ENCODE peak calls at places on chromosome 7, in ten cellular contexts. One of them, this sample, is unnamed.

GRCh38 chr7:154767194-154767593 is 235.7 kb downstream of the PAXIP1 start:
- DNase-seq in IMR-90: no peak
- DNase-seq in lung: no peak
- DNase-seq in prostate gland: no peak
- DNase-seq in right lobe of liver: no peak
- DNase-seq in thoracic aorta: no peak
- DNase-seq in left ventricle myocardium inferior: no peak
- DNase-seq in esophagus squamous epithelium: no peak
- DNase-seq in HepG2: no peak
- DNase-seq in lower lobe of right lung: no peak
- DNase-seq in this sample: no peak

GRCh38 chr7:151437163-151437553 is 2.8 kb downstream of the CRYGN start:
- DNase-seq in IMR-90: no peak
- DNase-seq in lung: no peak
- DNase-seq in prostate gland: no peak
- DNase-seq in right lobe of liver: no peak
- DNase-seq in thoracic aorta: no peak
- DNase-seq in left ventricle myocardium inferior: no peak
- DNase-seq in esophagus squamous epithelium: no peak
- DNase-seq in HepG2: no peak
- DNase-seq in lower lobe of right lung: no peak
- DNase-seq in this sample: no peak

GRCh38 chr7:136039577-136040345 is 62.6 kb upstream of the MTPN start:
- DNase-seq in IMR-90: no peak
- DNase-seq in lung: no peak
- DNase-seq in prostate gland: no peak
- DNase-seq in right lobe of liver: no peak
- DNase-seq in thoracic aorta: no peak
- DNase-seq in left ventricle myocardium inferior: no peak
- DNase-seq in esophagus squamous epithelium: no peak
- DNase-seq in HepG2: no peak
- DNase-seq in lower lobe of right lung: no peak
- DNase-seq in this sample: no peak

GRCh38 chr7:82335927-82336326 is 107.7 kb downstream of the CACNA2D1 start:
- DNase-seq in IMR-90: peak; percentile 66
- DNase-seq in lung: no peak
- DNase-seq in prostate gland: peak; percentile 30
- DNase-seq in right lobe of liver: no peak
- DNase-seq in thoracic aorta: no peak
- DNase-seq in left ventricle myocardium inferior: no peak
- DNase-seq in esophagus squamous epithelium: no peak
- DNase-seq in HepG2: no peak
- DNase-seq in lower lobe of right lung: no peak
- DNase-seq in this sample: no peak

GRCh38 chr7:95828824-95829428 is 56.6 kb downstream of the DYNC1I1 start:
- DNase-seq in IMR-90: no peak
- DNase-seq in lung: no peak
- DNase-seq in prostate gland: no peak
- DNase-seq in right lobe of liver: no peak
- DNase-seq in thoracic aorta: no peak
- DNase-seq in left ventricle myocardium inferior: no peak
- DNase-seq in esophagus squamous epithelium: no peak
- DNase-seq in HepG2: no peak
- DNase-seq in lower lobe of right lung: no peak
- DNase-seq in this sample: no peak

GRCh38 chr7:135165862-135166261 is 4.6 kb downstream of the CYREN start:
- DNase-seq in IMR-90: no peak
- DNase-seq in lung: no peak
- DNase-seq in prostate gland: no peak
- DNase-seq in right lobe of liver: no peak
- DNase-seq in thoracic aorta: no peak
- DNase-seq in left ventricle myocardium inferior: no peak
- DNase-seq in esophagus squamous epithelium: no peak
- DNase-seq in HepG2: no peak
- DNase-seq in lower lobe of right lung: no peak
- DNase-seq in this sample: no peak

GRCh38 chr7:8389898-8390642 is 43.3 kb upstream of the NXPH1 start:
- DNase-seq in IMR-90: no peak
- DNase-seq in lung: no peak
- DNase-seq in prostate gland: no peak
- DNase-seq in right lobe of liver: no peak
- DNase-seq in thoracic aorta: no peak
- DNase-seq in left ventricle myocardium inferior: no peak
- DNase-seq in esophagus squamous epithelium: no peak
- DNase-seq in HepG2: no peak
- DNase-seq in lower lobe of right lung: no peak
- DNase-seq in this sample: peak; percentile 45

GRCh38 chr7:81232084-81232799 is 313.4 kb upstream of the SEMA3C start:
- DNase-seq in IMR-90: no peak
- DNase-seq in lung: no peak
- DNase-seq in prostate gland: peak; percentile 14
- DNase-seq in right lobe of liver: no peak
- DNase-seq in thoracic aorta: no peak
- DNase-seq in left ventricle myocardium inferior: peak; percentile 37
- DNase-seq in esophagus squamous epithelium: no peak
- DNase-seq in HepG2: no peak
- DNase-seq in lower lobe of right lung: no peak
- DNase-seq in this sample: no peak

GRCh38 chr7:117582219-117582704 is 102.4 kb downstream of the CFTR start:
- DNase-seq in IMR-90: peak; percentile 98
- DNase-seq in lung: peak; percentile 50
- DNase-seq in prostate gland: no peak
- DNase-seq in right lobe of liver: peak; percentile 22
- DNase-seq in thoracic aorta: no peak
- DNase-seq in left ventricle myocardium inferior: peak; percentile 74
- DNase-seq in esophagus squamous epithelium: no peak
- DNase-seq in HepG2: no peak
- DNase-seq in lower lobe of right lung: no peak
- DNase-seq in this sample: peak; percentile 85

GRCh38 chr7:138729444-138729843 is 28.3 kb upstream of the SVOPL start:
- DNase-seq in IMR-90: no peak
- DNase-seq in lung: no peak
- DNase-seq in prostate gland: no peak
- DNase-seq in right lobe of liver: no peak
- DNase-seq in thoracic aorta: no peak
- DNase-seq in left ventricle myocardium inferior: no peak
- DNase-seq in esophagus squamous epithelium: no peak
- DNase-seq in HepG2: no peak
- DNase-seq in lower lobe of right lung: no peak
- DNase-seq in this sample: no peak

GRCh38 chr7:96870201-96870600 is 135.2 kb upstream of the DLX6 start:
- DNase-seq in IMR-90: no peak
- DNase-seq in lung: no peak
- DNase-seq in prostate gland: no peak
- DNase-seq in right lobe of liver: no peak
- DNase-seq in thoracic aorta: no peak
- DNase-seq in left ventricle myocardium inferior: no peak
- DNase-seq in esophagus squamous epithelium: no peak
- DNase-seq in HepG2: no peak
- DNase-seq in lower lobe of right lung: no peak
- DNase-seq in this sample: no peak

GRCh38 chr7:140640727-140641531 is at the start of gene DENND2A:
- DNase-seq in IMR-90: peak; percentile 76
- DNase-seq in lung: no peak
- DNase-seq in prostate gland: peak; percentile 27
- DNase-seq in right lobe of liver: peak; percentile 67
- DNase-seq in thoracic aorta: no peak
- DNase-seq in left ventricle myocardium inferior: peak; percentile 84
- DNase-seq in esophagus squamous epithelium: no peak
- DNase-seq in HepG2: no peak
- DNase-seq in lower lobe of right lung: peak; percentile 61
- DNase-seq in this sample: peak; percentile 45

DNA sequence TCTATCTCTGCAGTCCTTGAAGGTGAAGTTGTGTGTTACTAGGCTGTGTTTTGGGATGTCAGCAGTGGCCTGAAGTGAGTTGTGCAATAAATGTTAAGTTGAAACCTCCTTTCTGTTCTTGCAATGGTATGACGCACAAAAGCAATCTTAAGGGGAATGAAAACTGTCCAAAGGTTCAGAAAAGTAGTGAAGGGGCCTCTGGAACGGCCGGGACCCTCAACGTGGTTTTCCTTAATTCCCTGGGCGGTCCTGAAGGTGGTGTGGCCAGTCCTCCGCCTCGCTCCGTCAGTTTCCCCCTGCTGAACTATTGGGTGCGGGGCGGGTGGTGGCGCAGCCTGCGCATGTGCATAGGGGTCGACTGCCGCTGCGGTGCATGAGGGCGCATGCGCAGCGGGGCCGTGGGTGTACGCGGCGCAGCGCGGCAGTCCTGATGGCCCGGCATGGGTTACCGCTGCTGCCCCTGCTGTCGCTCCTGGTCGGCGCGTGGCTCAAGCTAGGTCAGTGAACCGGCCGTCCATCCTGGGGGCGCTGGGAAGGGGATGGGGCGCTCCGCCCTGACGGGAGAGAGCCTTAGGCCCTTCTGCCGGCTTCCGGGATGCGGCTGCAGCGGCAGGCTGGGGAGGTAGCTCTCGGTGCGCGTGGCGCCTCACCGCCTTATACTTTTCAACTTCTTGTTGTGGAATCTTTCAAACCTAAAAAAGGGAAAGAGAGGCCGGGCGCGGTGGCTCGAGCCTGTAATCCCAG is at the start of gene SUMF2:
- DNase-seq in IMR-90: peak; percentile 83
- DNase-seq in lung: peak; percentile 89
- DNase-seq in prostate gland: peak; percentile 89
- DNase-seq in right lobe of liver: peak; percentile 93
- DNase-seq in thoracic aorta: peak; percentile 60
- DNase-seq in left ventricle myocardium inferior: peak; percentile 94
- DNase-seq in esophagus squamous epithelium: peak; percentile 40
- DNase-seq in HepG2: peak; percentile 83
- DNase-seq in lower lobe of right lung: peak; percentile 94
- DNase-seq in this sample: peak; percentile 96
- TF ChIP-seq CTCF in IMR-90: peak; percentile 22
- TF ChIP-seq CTCF in lung: no peak
- TF ChIP-seq CTCF in prostate gland: peak; percentile 45
- TF ChIP-seq CTCF in right lobe of liver: peak; percentile 16
- TF ChIP-seq CTCF in thoracic aorta: peak; percentile 33
- TF ChIP-seq CTCF in left ventricle myocardium inferior: peak; percentile 41
- TF ChIP-seq CTCF in esophagus squamous epithelium: peak; percentile 21
- TF ChIP-seq CTCF in HepG2: peak; percentile 63
- TF ChIP-seq CTCF in lower lobe of right lung: peak; percentile 40
- TF ChIP-seq CTCF in this sample: peak; percentile 51

DNA sequence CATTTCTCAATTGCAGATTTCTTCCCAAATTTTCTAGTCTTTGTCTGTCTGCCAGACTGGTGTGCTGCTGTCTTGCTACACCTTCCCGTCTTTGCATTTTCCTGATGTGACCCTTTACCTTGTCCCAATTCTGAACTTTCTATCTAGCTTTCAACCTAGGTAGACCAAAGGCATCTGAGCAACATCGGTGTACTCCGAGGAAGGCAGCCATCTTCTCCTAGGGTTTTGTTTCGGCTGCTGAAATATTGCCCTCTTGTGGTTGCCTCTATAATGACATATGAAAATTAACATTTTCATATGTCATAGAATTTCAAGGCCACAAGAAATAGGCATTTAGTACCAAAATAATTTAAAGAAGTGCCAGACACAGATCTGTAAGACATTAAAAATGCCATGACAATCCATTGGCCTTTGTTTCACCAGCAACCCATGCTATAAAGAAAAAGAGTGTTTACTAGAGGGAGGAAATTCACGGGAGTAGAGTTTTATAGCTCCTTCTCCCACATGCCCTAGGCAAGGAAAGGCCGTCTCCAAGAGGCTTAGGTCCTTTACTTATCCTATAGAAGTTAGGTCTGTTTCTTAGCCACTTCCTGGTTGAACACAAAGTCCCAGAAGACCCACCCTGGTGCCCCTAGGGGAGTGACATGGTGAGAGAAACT is 23.4 kb downstream of the OR9A2 start:
- DNase-seq in IMR-90: peak; percentile 44
- DNase-seq in lung: no peak
- DNase-seq in prostate gland: peak; percentile 12
- DNase-seq in right lobe of liver: no peak
- DNase-seq in thoracic aorta: no peak
- DNase-seq in left ventricle myocardium inferior: no peak
- DNase-seq in esophagus squamous epithelium: no peak
- DNase-seq in HepG2: peak; percentile 1
- DNase-seq in lower lobe of right lung: no peak
- DNase-seq in this sample: peak; percentile 53
- H3K36me3 ChIP-seq in IMR-90: no peaks in the 10 kb centered on the region
- H3K36me3 ChIP-seq in lung: no peaks in the 10 kb centered on the region
- H3K36me3 ChIP-seq in prostate gland: no peaks in the 10 kb centered on the region
- H3K36me3 ChIP-seq in right lobe of liver: no peaks in the 10 kb centered on the region
- H3K36me3 ChIP-seq in thoracic aorta: no peaks in the 10 kb centered on the region
- H3K36me3 ChIP-seq in left ventricle myocardium inferior: no peaks in the 10 kb centered on the region
- H3K36me3 ChIP-seq in esophagus squamous epithelium: no peaks in the 10 kb centered on the region
- H3K36me3 ChIP-seq in HepG2: no peaks in the 10 kb centered on the region
- H3K36me3 ChIP-seq in lower lobe of right lung: no peaks in the 10 kb centered on the region
- H3K36me3 ChIP-seq in this sample: no peaks in the 10 kb centered on the region

GRCh38 chr7:106063039-106063438 is 49.1 kb downstream of the SYPL1 start:
- DNase-seq in IMR-90: no peak
- DNase-seq in lung: no peak
- DNase-seq in prostate gland: no peak
- DNase-seq in right lobe of liver: no peak
- DNase-seq in thoracic aorta: no peak
- DNase-seq in left ventricle myocardium inferior: no peak
- DNase-seq in esophagus squamous epithelium: no peak
- DNase-seq in HepG2: no peak
- DNase-seq in lower lobe of right lung: no peak
- DNase-seq in this sample: no peak
- H3K4me1 ChIP-seq in IMR-90: peaks cover 7% of the 10 kb centered on the region
- H3K4me1 ChIP-seq in lung: peaks cover 17% of the 10 kb centered on the region
- H3K4me1 ChIP-seq in prostate gland: peaks cover 19% of the 10 kb centered on the region
- H3K4me1 ChIP-seq in right lobe of liver: peaks cover 9% of the 10 kb centered on the region
- H3K4me1 ChIP-seq in thoracic aorta: peaks cover 3% of the 10 kb centered on the region
- H3K4me1 ChIP-seq in left ventricle myocardium inferior: peaks cover 51% of the 10 kb centered on the region
- H3K4me1 ChIP-seq in esophagus squamous epithelium: peaks cover 74% of the 10 kb centered on the region
- H3K4me1 ChIP-seq in HepG2: peaks cover 81% of the 10 kb centered on the region
- H3K4me1 ChIP-seq in lower lobe of right lung: peaks cover 30% of the 10 kb centered on the region
- H3K4me1 ChIP-seq in this sample: peaks cover 20% of the 10 kb centered on the region

DNA sequence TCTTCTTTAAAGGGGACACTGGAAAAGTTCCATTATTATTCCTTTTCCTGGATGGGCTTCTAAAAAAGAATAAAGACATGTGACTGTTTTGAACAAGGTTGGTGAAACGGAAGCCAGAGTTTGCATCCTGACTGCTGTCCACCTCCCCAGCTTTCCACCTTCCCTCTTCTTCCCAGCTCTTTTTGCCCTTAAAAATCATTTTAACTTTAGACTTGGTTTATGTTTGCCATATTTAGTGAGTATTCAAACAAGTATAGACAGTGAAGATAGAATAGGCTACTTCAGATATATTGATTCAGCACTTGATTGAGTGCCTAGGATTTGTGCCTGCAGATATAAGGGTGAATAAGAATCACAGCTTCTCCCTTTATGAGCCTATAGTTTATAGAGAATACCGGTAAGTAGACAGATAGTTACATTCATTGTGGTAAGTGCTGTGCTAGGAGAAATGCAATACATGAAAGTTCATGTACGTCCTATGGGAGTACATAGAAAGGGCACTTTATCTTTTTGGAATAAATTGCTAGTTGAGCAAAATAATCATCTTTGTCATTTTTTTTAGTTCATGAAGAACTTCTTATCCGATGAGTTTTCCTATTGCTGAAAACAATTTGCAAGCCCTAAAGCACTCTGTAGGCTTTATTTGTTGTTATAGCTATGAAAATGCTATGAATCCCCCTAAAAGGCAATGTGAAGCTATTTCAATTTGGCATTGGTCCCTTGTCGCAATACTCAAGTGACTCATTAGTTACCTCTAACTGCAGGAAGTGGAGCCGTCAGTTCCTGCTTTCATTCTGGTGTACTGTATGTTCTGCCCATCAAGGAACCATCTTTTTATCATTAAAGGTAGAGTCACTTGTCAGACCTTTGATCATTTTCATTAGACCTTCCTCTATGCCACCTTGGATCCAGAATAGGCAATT is 57.2 kb upstream of the STRIP2 start:
- DNase-seq in IMR-90: peak; percentile 65
- DNase-seq in lung: no peak
- DNase-seq in prostate gland: no peak
- DNase-seq in right lobe of liver: no peak
- DNase-seq in thoracic aorta: no peak
- DNase-seq in left ventricle myocardium inferior: no peak
- DNase-seq in esophagus squamous epithelium: no peak
- DNase-seq in HepG2: no peak
- DNase-seq in lower lobe of right lung: no peak
- DNase-seq in this sample: no peak
- TF ChIP-seq CTCF in IMR-90: no peak
- TF ChIP-seq CTCF in lung: no peak
- TF ChIP-seq CTCF in prostate gland: no peak
- TF ChIP-seq CTCF in right lobe of liver: peak; percentile 4
- TF ChIP-seq CTCF in thoracic aorta: no peak
- TF ChIP-seq CTCF in left ventricle myocardium inferior: no peak
- TF ChIP-seq CTCF in esophagus squamous epithelium: no peak
- TF ChIP-seq CTCF in HepG2: no peak
- TF ChIP-seq CTCF in lower lobe of right lung: no peak
- TF ChIP-seq CTCF in this sample: no peak

This sample was measured in Caco-2.